ENCODE peak calls at places on chromosomes 7 and 10, in four cellular contexts. X is psoas muscle, K is fibroblast of mammary gland, E is MCF 10A. U is an unnamed sample.

GRCh38 chr7:66953044-66953427 is 32.0 kb downstream of the TMEM248 start:
- DNase-seq in X (no peak), K (no peak), E (no peak), U (no peak)

GRCh38 chr7:138982204-138982623 is 1.0 kb upstream of the KIAA1549 start:
- DNase-seq in X (no peak), K (no peak), E (no peak), U (no peak)

GRCh38 chr7:16708980-16709379 is 44.6 kb upstream of the TSPAN13 start:
- DNase-seq in X (peak), K (peak), E (peak), U (no peak)

GRCh38 chr7:81161459-81162075 is 242.7 kb upstream of the SEMA3C start:
- DNase-seq in X (peak), K (peak), E (peak), U (no peak)

GRCh38 chr10:34776090-34776690 is 38.9 kb downstream of the PARD3 start:
- DNase-seq in X (no peak), K (no peak), E (no peak), U (no peak)

GRCh38 chr7:158829021-158829341 is 328 bp downstream of the ESYT2 start:
- DNase-seq in X (peak), K (peak), E (peak), U (peak)

GRCh38 chr7:84317536-84317935 is 122.9 kb upstream of the SEMA3A start:
- DNase-seq in X (no peak), K (peak), E (no peak), U (no peak)

GRCh38 chr7:86534641-86535040 is 109.1 kb upstream of the GRM3 start:
- DNase-seq in X (no peak), K (no peak), E (no peak), U (no peak)

DNA sequence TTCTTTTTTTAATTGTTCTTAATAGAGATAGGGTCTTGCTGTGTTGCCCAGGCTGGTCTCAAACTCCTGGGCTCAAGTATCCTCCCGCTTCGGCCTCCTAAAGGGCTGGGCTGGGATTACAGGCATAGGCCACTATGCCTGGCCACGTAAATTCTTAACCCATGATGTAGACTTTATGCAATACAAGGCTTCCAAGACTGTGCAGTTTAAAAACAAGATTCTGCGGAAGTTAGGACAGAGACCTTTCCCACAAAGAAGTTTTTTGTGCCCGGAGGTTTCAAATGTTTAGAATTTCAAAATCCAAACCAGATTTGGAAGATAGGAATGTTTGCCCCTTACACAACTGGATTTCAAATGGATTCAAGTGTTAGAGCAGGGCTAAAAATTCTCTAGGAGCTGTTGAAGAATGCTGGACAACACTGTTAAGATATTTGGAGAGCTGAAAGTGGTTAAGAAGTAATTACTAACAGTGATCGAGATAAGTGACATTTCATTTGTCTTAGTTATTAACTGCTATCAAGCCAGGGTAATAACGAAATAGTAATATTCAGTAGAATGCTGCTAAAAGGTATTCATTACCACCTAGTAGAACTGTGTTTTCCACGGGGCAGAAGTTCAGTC is 7.4 kb downstream of the APBB1IP start:
- DNase-seq in X (no peak), K (peak), E (no peak), U (no peak)
- TF ChIP-seq CTCF in X (no peak), K (peak), E (no peak), U (no peak)

GRCh38 chr7:31735991-31736982 is 49.3 kb downstream of the PPP1R17 start:
- DNase-seq in X (peak), K (peak), E (peak), U (peak)
- TF ChIP-seq CTCF in X (peak), K (peak), E (peak), U (peak)

GRCh38 chr10:17229717-17229966 is 1.6 kb downstream of the VIM start:
- DNase-seq in X (no peak), K (peak), E (peak), U (no peak)
- TF ChIP-seq CTCF in X (no peak), K (no peak), E (no peak), U (no peak)

GRCh38 chr7:36082910-36083309 is 70.1 kb upstream of the EEPD1 start:
- DNase-seq in X (no peak), K (no peak), E (no peak), U (no peak)
- TF ChIP-seq CTCF in X (no peak), K (no peak), E (no peak), U (no peak)

U was measured in GM20000.